ENCODE peak calls at places on chromosome 11, in four cellular contexts. M is EL; Q is gastrocnemius medialis; K is stimulated activated CD4-positive, alpha-beta T cell treated with anti-CD3 and anti-CD28 coated beads, TNF-alpha, amount 100 ng/mL, for 1 hour. G is an unnamed sample.

GRCh38 chr11:69569306-69570200 is 71.4 kb upstream of the CCND1 start:
- DNase-seq in K (no peak), M (no peak), Q (no peak), G (no peak)

GRCh38 chr11:61067782-61068181 is 34.5 kb upstream of the CD5 start:
- DNase-seq in M (no peak), Q (no peak), K (no peak), G (no peak)

GRCh38 chr11:6405039-6405667 is 13.7 kb downstream of the APBB1 start:
- DNase-seq in Q (no peak), M (no peak), K (no peak), G (no peak)

GRCh38 chr11:108960498-108960897 is 295.6 kb downstream of the DDX10 start:
- DNase-seq in K (no peak), Q (no peak), M (peak), G (no peak)

GRCh38 chr11:27574342-27574741 is 67.8 kb upstream of the LIN7C start:
- DNase-seq in K (no peak), Q (no peak), M (no peak), G (no peak)

GRCh38 chr11:130426223-130427048 is 2.0 kb downstream of the ADAMTS8 start:
- DNase-seq in Q (no peak), M (no peak), K (no peak), G (no peak)

GRCh38 chr11:57300785-57301184 is 24.0 kb downstream of the TNKS1BP1 start:
- DNase-seq in M (no peak), Q (no peak), K (no peak), G (no peak)

GRCh38 chr11:14636119-14636518 is 7.5 kb upstream of the PDE3B start:
- DNase-seq in Q (no peak), K (no peak), M (no peak), G (no peak)

GRCh38 chr11:73257342-73258103 is 14.6 kb upstream of the P2RY6 start:
- DNase-seq in Q (peak), K (no peak), M (peak), G (no peak)

GRCh38 chr11:134418119-134418840 is 6.2 kb upstream of the B3GAT1 start:
- DNase-seq in K (no peak), Q (no peak), M (no peak), G (no peak)

GRCh38 chr11:119518746-119519382 is 95.9 kb upstream of the THY1 start:
- DNase-seq in K (no peak), Q (no peak), M (peak), G (no peak)

GRCh38 chr11:14089690-14090462 is 127.4 kb downstream of the SPON1 start:
- DNase-seq in K (no peak), M (no peak), Q (no peak), G (no peak)

GRCh38 chr11:8658210-8658968 is 24.1 kb downstream of the TRIM66 start:
- DNase-seq in M (no peak), Q (no peak), K (no peak), G (no peak)

GRCh38 chr11:12786891-12787290 is 112.7 kb downstream of the TEAD1 start:
- DNase-seq in Q (no peak), M (no peak), K (no peak), G (no peak)

GRCh38 chr11:78414321-78415051 is 3.1 kb downstream of the GAB2 start:
- DNase-seq in M (peak), Q (no peak), K (no peak), G (no peak)

GRCh38 chr11:94147433-94147845 is 18.8 kb downstream of the PANX1 start:
- DNase-seq in M (no peak), K (no peak), Q (no peak), G (no peak)

GRCh38 chr11:36167073-36167472 is 122.2 kb downstream of the COMMD9 start:
- DNase-seq in Q (no peak), M (no peak), K (no peak), G (no peak)

GRCh38 chr11:2932850-2933251 is 3.6 kb upstream of the PHLDA2 start:
- DNase-seq in M (peak), K (no peak), Q (no peak), G (no peak)

GRCh38 chr11:128415539-128415938 is 171.8 kb downstream of the ETS1 start:
- DNase-seq in Q (no peak), K (no peak), M (peak), G (no peak)

GRCh38 chr11:128627666-128628342 is 40.4 kb upstream of the ETS1 start:
- DNase-seq in Q (no peak), K (no peak), M (no peak), G (no peak)

GRCh38 chr11:9016916-9017642 is 13.3 kb upstream of the NRIP3 start:
- DNase-seq in Q (no peak), K (no peak), M (no peak), G (no peak)

GRCh38 chr11:12057299-12057980 is 49.0 kb upstream of the DKK3 start:
- DNase-seq in K (no peak), Q (peak), M (no peak), G (no peak)

GRCh38 chr11:65291613-65292012 is 23.1 kb upstream of the CDC42EP2 start:
- DNase-seq in K (no peak), Q (no peak), M (peak), G (no peak)

GRCh38 chr11:32210601-32211000 is 119.7 kb downstream of the RCN1 start:
- DNase-seq in M (peak), Q (no peak), K (no peak), G (no peak)

GRCh38 chr11:33553486-33553885 is 147.1 kb downstream of the C11orf91 start:
- DNase-seq in M (peak), Q (no peak), K (no peak), G (no peak)

GRCh38 chr11:14390669-14391068 is 31.7 kb upstream of the RRAS2 start:
- DNase-seq in M (no peak), K (no peak), Q (no peak), G (no peak)

GRCh38 chr11:69367211-69367964 is 73.4 kb downstream of the MYEOV start:
- DNase-seq in Q (no peak), M (no peak), K (no peak), G (no peak)

GRCh38 chr11:128860571-128861361 is 6.3 kb downstream of the KCNJ1 start:
- DNase-seq in K (no peak), M (peak), Q (no peak), G (no peak)

G was measured in activated CD8-positive, alpha-beta memory T cell treated with anti-CD3 and anti-CD28 coated beads for 4 hours.